ENCODE peak calls at places on chromosomes 3 and 15, in five cellular contexts. One of them, this sample, is unnamed.

GRCh38 chr3:18372786-18373405 is 52.2 kb downstream of the SATB1 start:
- DNase-seq in DND-41: peak
- DNase-seq in GM12864: no peak
- DNase-seq in CD4-positive, alpha-beta T cell: peak
- DNase-seq in ovary: no peak
- DNase-seq in this sample: peak

GRCh38 chr15:73265536-73266153 is 103.1 kb downstream of the HCN4 start:
- DNase-seq in CD4-positive, alpha-beta T cell: peak
- DNase-seq in ovary: peak
- DNase-seq in DND-41: peak
- DNase-seq in GM12864: no peak
- DNase-seq in this sample: peak

GRCh38 chr3:24850245-24850644 is 355.6 kb upstream of the THRB start:
- DNase-seq in GM12864: no peak
- DNase-seq in DND-41: no peak
- DNase-seq in CD4-positive, alpha-beta T cell: no peak
- DNase-seq in ovary: no peak
- DNase-seq in this sample: no peak

GRCh38 chr15:63291507-63291906 is 14.1 kb downstream of the APH1B start:
- DNase-seq in DND-41: no peak
- DNase-seq in ovary: no peak
- DNase-seq in GM12864: no peak
- DNase-seq in CD4-positive, alpha-beta T cell: no peak
- DNase-seq in this sample: no peak

GRCh38 chr15:67125589-67126502 is 60.4 kb downstream of the SMAD3 start:
- DNase-seq in ovary: peak
- DNase-seq in CD4-positive, alpha-beta T cell: no peak
- DNase-seq in GM12864: no peak
- DNase-seq in DND-41: no peak
- DNase-seq in this sample: no peak

GRCh38 chr3:46923559-46924350 is 46.2 kb downstream of the PTH1R start:
- DNase-seq in ovary: peak
- DNase-seq in GM12864: no peak
- DNase-seq in CD4-positive, alpha-beta T cell: peak
- DNase-seq in DND-41: peak
- DNase-seq in this sample: no peak

GRCh38 chr3:49801160-49801559 is 1.5 kb upstream of the CDHR4 start:
- DNase-seq in GM12864: no peak
- DNase-seq in CD4-positive, alpha-beta T cell: no peak
- DNase-seq in ovary: no peak
- DNase-seq in DND-41: no peak
- DNase-seq in this sample: no peak

GRCh38 chr3:183134844-183135243 is 27.7 kb downstream of the LAMP3 start:
- DNase-seq in CD4-positive, alpha-beta T cell: no peak
- DNase-seq in GM12864: no peak
- DNase-seq in ovary: no peak
- DNase-seq in DND-41: no peak
- DNase-seq in this sample: no peak

GRCh38 chr3:28322464-28322863 is 26.1 kb upstream of the ZCWPW2 start:
- DNase-seq in ovary: no peak
- DNase-seq in DND-41: no peak
- DNase-seq in CD4-positive, alpha-beta T cell: no peak
- DNase-seq in GM12864: no peak
- DNase-seq in this sample: no peak

GRCh38 chr3:18715208-18715607 is 290.1 kb upstream of the SATB1 start:
- DNase-seq in DND-41: no peak
- DNase-seq in GM12864: no peak
- DNase-seq in CD4-positive, alpha-beta T cell: no peak
- DNase-seq in ovary: no peak
- DNase-seq in this sample: no peak

GRCh38 chr15:40238927-40239591 is at the start of gene PAK6:
- DNase-seq in DND-41: no peak
- DNase-seq in ovary: peak
- DNase-seq in GM12864: no peak
- DNase-seq in CD4-positive, alpha-beta T cell: no peak
- DNase-seq in this sample: no peak

GRCh38 chr3:71784914-71785593 is at the start of gene PROK2:
- DNase-seq in ovary: peak
- DNase-seq in DND-41: no peak
- DNase-seq in CD4-positive, alpha-beta T cell: no peak
- DNase-seq in GM12864: no peak
- DNase-seq in this sample: no peak

GRCh38 chr3:3545360-3545759 is 253.9 kb upstream of the LRRN1 start:
- DNase-seq in ovary: no peak
- DNase-seq in GM12864: no peak
- DNase-seq in CD4-positive, alpha-beta T cell: no peak
- DNase-seq in DND-41: no peak
- DNase-seq in this sample: no peak

GRCh38 chr3:152139651-152140050 is 129.1 kb upstream of the MBNL1 start:
- DNase-seq in DND-41: no peak
- DNase-seq in ovary: no peak
- DNase-seq in GM12864: no peak
- DNase-seq in CD4-positive, alpha-beta T cell: no peak
- DNase-seq in this sample: no peak

GRCh38 chr3:115833074-115833473 is 209.8 kb downstream of the GAP43 start:
- DNase-seq in GM12864: no peak
- DNase-seq in ovary: no peak
- DNase-seq in DND-41: no peak
- DNase-seq in CD4-positive, alpha-beta T cell: no peak
- DNase-seq in this sample: no peak

GRCh38 chr3:49906004-49906860 is 2.6 kb upstream of the MST1R start:
- DNase-seq in DND-41: peak
- DNase-seq in ovary: peak
- DNase-seq in CD4-positive, alpha-beta T cell: peak
- DNase-seq in GM12864: no peak
- DNase-seq in this sample: peak

GRCh38 chr3:134260984-134261383 is 10.3 kb upstream of the RYK start:
- DNase-seq in GM12864: no peak
- DNase-seq in ovary: no peak
- DNase-seq in CD4-positive, alpha-beta T cell: no peak
- DNase-seq in DND-41: no peak
- DNase-seq in this sample: no peak

GRCh38 chr15:66224946-66225345 is 28.6 kb downstream of the MEGF11 start:
- DNase-seq in ovary: no peak
- DNase-seq in CD4-positive, alpha-beta T cell: no peak
- DNase-seq in DND-41: no peak
- DNase-seq in GM12864: no peak
- DNase-seq in this sample: no peak